ENCODE peak calls at places on chromosomes 1 and 21, in eight cellular contexts. O, G, E, C, R, F, Y and N are unnamed samples.

GRCh38 chr1:39711359-39712340 is 20.4 kb upstream of the HPCAL4 start:
- DNase-seq in O (no peak), G (no peak), E (peak), C (no peak), R (no peak), F (no peak), Y (no peak), N (no peak)

GRCh38 chr1:8461341-8462110 is 143.6 kb downstream of the SLC45A1 start:
- DNase-seq in O (no peak), G (no peak), E (no peak), C (no peak), R (no peak), F (no peak), Y (no peak), N (no peak)

GRCh38 chr1:51255331-51255730 is 19.3 kb downstream of the RNF11 start:
- DNase-seq in O (no peak), G (no peak), E (no peak), C (no peak), R (no peak), F (no peak), Y (no peak), N (no peak)

GRCh38 chr1:205582471-205583291 is 49.1 kb downstream of the ELK4 start:
- DNase-seq in O (peak), G (no peak), E (no peak), C (peak), R (no peak), F (no peak), Y (no peak), N (no peak)

GRCh38 chr1:21406659-21407058 is 33.3 kb upstream of the NBPF3 start:
- DNase-seq in O (no peak), G (no peak), E (no peak), C (no peak), R (no peak), F (no peak), Y (no peak), N (peak)

GRCh38 chr1:201359873-201360210 is 17.6 kb downstream of the TNNT2 start:
- DNase-seq in O (no peak), G (no peak), E (no peak), C (no peak), R (no peak), F (no peak), Y (no peak), N (no peak)

GRCh38 chr1:10399487-10399917 is 638 bp downstream of the PGD start:
- DNase-seq in O (no peak), G (peak), E (peak), C (no peak), R (peak), F (no peak), Y (peak), N (no peak)

GRCh38 chr1:168452329-168452728 is 91.5 kb downstream of the XCL2 start:
- DNase-seq in O (no peak), G (no peak), E (no peak), C (no peak), R (no peak), F (no peak), Y (no peak), N (no peak)

GRCh38 chr1:180720753-180721152 is 88.9 kb downstream of the XPR1 start:
- DNase-seq in O (no peak), G (no peak), E (no peak), C (no peak), R (no peak), F (no peak), Y (no peak), N (no peak)

GRCh38 chr21:42390193-42390592 is 5.7 kb downstream of the TMPRSS3 start:
- DNase-seq in O (no peak), G (no peak), E (no peak), C (no peak), R (no peak), F (no peak), Y (no peak), N (no peak)

GRCh38 chr1:63848764-63849548 is 75.1 kb downstream of the ROR1 start:
- DNase-seq in O (no peak), G (no peak), E (peak), C (no peak), R (no peak), F (no peak), Y (no peak), N (no peak)

GRCh38 chr1:203769505-203770343 is 4.7 kb downstream of the LAX1 start:
- DNase-seq in O (no peak), G (no peak), E (peak), C (no peak), R (peak), F (no peak), Y (peak), N (peak)

GRCh38 chr1:155200920-155201319 is 6.8 kb downstream of the THBS3 start:
- DNase-seq in O (no peak), G (no peak), E (no peak), C (no peak), R (no peak), F (no peak), Y (peak), N (no peak)

GRCh38 chr1:159989581-159989980 is 35.5 kb upstream of the SLAMF9 start:
- DNase-seq in O (no peak), G (no peak), E (no peak), C (no peak), R (no peak), F (no peak), Y (no peak), N (no peak)

GRCh38 chr1:45584351-45585109 is 689 bp downstream of the NASP start:
- DNase-seq in O (peak), G (peak), E (peak), C (peak), R (peak), F (peak), Y (peak), N (peak)

GRCh38 chr21:33951276-33952178 is 35.9 kb upstream of the ATP5PO start:
- DNase-seq in O (no peak), G (no peak), E (no peak), C (peak), R (no peak), F (no peak), Y (no peak), N (no peak)

GRCh38 chr1:43492816-43493215 is 37.9 kb upstream of the PTPRF start:
- DNase-seq in O (no peak), G (no peak), E (no peak), C (no peak), R (no peak), F (no peak), Y (no peak), N (no peak)

GRCh38 chr1:6278263-6278662 is 17.4 kb upstream of the GPR153 start:
- DNase-seq in O (no peak), G (no peak), E (no peak), C (no peak), R (no peak), F (no peak), Y (no peak), N (no peak)

GRCh38 chr21:45570071-45570470 is 27.8 kb upstream of the SLC19A1 start:
- DNase-seq in O (no peak), G (no peak), E (no peak), C (no peak), R (no peak), F (no peak), Y (no peak), N (no peak)

GRCh38 chr1:49364676-49365075 is 588.0 kb upstream of the BEND5 start:
- DNase-seq in O (no peak), G (peak), E (peak), C (no peak), R (peak), F (no peak), Y (no peak), N (no peak)

GRCh38 chr1:211133841-211134669 is at the start of gene KCNH1:
- DNase-seq in O (peak), G (peak), E (peak), C (peak), R (peak), F (peak), Y (peak), N (peak)

GRCh38 chr1:199226163-199226562 is 587.3 kb downstream of the PTPRC start:
- DNase-seq in O (no peak), G (no peak), E (peak), C (peak), R (no peak), F (no peak), Y (no peak), N (peak)

GRCh38 chr1:99305626-99306025 is 41.3 kb downstream of the PLPPR4 start:
- DNase-seq in O (no peak), G (no peak), E (peak), C (no peak), R (no peak), F (no peak), Y (peak), N (no peak)

GRCh38 chr1:214685906-214686305 is 82.9 kb downstream of the CENPF start:
- DNase-seq in O (no peak), G (no peak), E (peak), C (no peak), R (no peak), F (no peak), Y (no peak), N (no peak)

GRCh38 chr1:172394167-172394751 is 26.2 kb upstream of the C1orf105 start:
- DNase-seq in O (peak), G (no peak), E (peak), C (peak), R (no peak), F (peak), Y (no peak), N (peak)